ENCODE peak calls at places on chromosomes 6 and 20, in five cellular contexts. H is sciatic nerve, C is AG10803, Q is sigmoid colon, Y is anterior cingulate cortex. T is an unnamed sample.

GRCh38 chr6:156016186-156016976 is 560.7 kb upstream of the NOX3 start:
- DNase-seq in H (no peak), C (no peak), Q (no peak), Y (no peak), T (no peak)

GRCh38 chr6:15444881-15445280 is 199.0 kb downstream of the JARID2 start:
- DNase-seq in H (no peak), C (no peak), Q (no peak), Y (no peak), T (peak)

GRCh38 chr20:44692932-44693476 is 22.2 kb upstream of the CCN5 start:
- DNase-seq in H (peak), C (peak), Q (peak), Y (no peak), T (no peak)

GRCh38 chr6:54291738-54292137 is 16.5 kb upstream of the TINAG start:
- DNase-seq in H (no peak), C (peak), Q (no peak), Y (no peak), T (no peak)

GRCh38 chr6:43946641-43947363 is 176.8 kb downstream of the VEGFA start:
- DNase-seq in H (no peak), C (no peak), Q (no peak), Y (no peak), T (no peak)

GRCh38 chr6:157385482-157385881 is 4.5 kb downstream of the ZDHHC14 start:
- DNase-seq in H (no peak), C (no peak), Q (no peak), Y (no peak), T (no peak)

GRCh38 chr6:135703621-135704020 is 147.9 kb upstream of the PDE7B start:
- DNase-seq in H (no peak), C (peak), Q (no peak), Y (no peak), T (no peak)

GRCh38 chr6:122996797-122997520 is 924 bp downstream of the CLVS2 start:
- DNase-seq in H (no peak), C (no peak), Q (no peak), Y (no peak), T (no peak)

GRCh38 chr6:165883851-165884640 is 221.0 kb upstream of the PDE10A start:
- DNase-seq in H (no peak), C (peak), Q (no peak), Y (no peak), T (no peak)

GRCh38 chr6:27126815-27127537 is 120.5 kb upstream of the PRSS16 start:
- DNase-seq in H (peak), C (peak), Q (peak), Y (peak), T (peak)

GRCh38 chr20:366042-366718 is 14.4 kb upstream of the TRIB3 start:
- DNase-seq in H (no peak), C (no peak), Q (no peak), Y (no peak), T (no peak)

GRCh38 chr20:50325215-50325614 is 134.6 kb downstream of the CEBPB start:
- DNase-seq in H (no peak), C (no peak), Q (peak), Y (no peak), T (no peak)

GRCh38 chr6:74867286-74867685 is 338.6 kb downstream of the COL12A1 start:
- DNase-seq in H (no peak), C (peak), Q (no peak), Y (no peak), T (no peak)

GRCh38 chr6:74519172-74519571 is 686.7 kb downstream of the COL12A1 start:
- DNase-seq in H (no peak), C (peak), Q (no peak), Y (no peak), T (no peak)

GRCh38 chr6:74507649-74508048 is 698.2 kb downstream of the COL12A1 start:
- DNase-seq in H (no peak), C (peak), Q (no peak), Y (no peak), T (no peak)

GRCh38 chr6:39901116-39901655 is 33.1 kb downstream of the MOCS1 start:
- DNase-seq in H (peak), C (no peak), Q (peak), Y (no peak), T (no peak)

GRCh38 chr6:68046756-68047155 is 588.3 kb upstream of the ADGRB3 start:
- DNase-seq in H (no peak), C (no peak), Q (no peak), Y (no peak), T (no peak)

GRCh38 chr20:38339993-38340392 is 6.3 kb upstream of the LBP start:
- DNase-seq in H (no peak), C (no peak), Q (no peak), Y (no peak), T (no peak)

GRCh38 chr20:5364136-5364821 is 47.5 kb upstream of the PROKR2 start:
- DNase-seq in H (no peak), C (no peak), Q (no peak), Y (no peak), T (no peak)

GRCh38 chr20:31355981-31356380 is 12.4 kb upstream of the DEFB118 start:
- DNase-seq in H (no peak), C (no peak), Q (no peak), Y (no peak), T (no peak)

GRCh38 chr6:142764306-142764705 is 180.7 kb downstream of the HIVEP2 start:
- DNase-seq in H (no peak), C (peak), Q (no peak), Y (no peak), T (no peak)

GRCh38 chr6:19664050-19664449 is 173.1 kb upstream of the ID4 start:
- DNase-seq in H (no peak), C (no peak), Q (no peak), Y (no peak), T (no peak)

GRCh38 chr6:100173211-100173610 is 179.2 kb upstream of the MCHR2 start:
- DNase-seq in H (no peak), C (peak), Q (no peak), Y (no peak), T (no peak)

GRCh38 chr6:111880181-111880944 is 7.1 kb upstream of the FYN start:
- DNase-seq in H (no peak), C (peak), Q (no peak), Y (no peak), T (no peak)

GRCh38 chr20:2528671-2529070 is 7.7 kb upstream of the TMC2 start:
- DNase-seq in H (no peak), C (no peak), Q (no peak), Y (no peak), T (no peak)

GRCh38 chr6:105646391-105646867 is 243.5 kb upstream of the PREP start:
- DNase-seq in H (no peak), C (peak), Q (no peak), Y (no peak), T (no peak)

GRCh38 chr20:14644698-14645097 is 307.3 kb upstream of the FLRT3 start:
- DNase-seq in H (no peak), C (no peak), Q (no peak), Y (no peak), T (no peak)

T was measured in BE2C.